ENCODE peak calls at places on chromosomes 2 and 18, in six cellular contexts. N is H9, X is IMR-90, Q is H1, G is neuronal stem cell, F is mesenchymal stem cell. H is an unnamed sample.
A peak's percentile ranks its signal among the peaks of the same experiment; 100 is the strongest.

GRCh38 chr2:46812381-46813024 is 103.1 kb downstream of the MCFD2 start:
- DNase-seq in N (no peak), X (peak; percentile 96), Q (no peak), G (no peak), F (no peak), H (no peak)

GRCh38 chr18:69880083-69880482 is 67.6 kb downstream of the CD226 start:
- DNase-seq in N (no peak), X (no peak), Q (no peak), G (no peak), F (no peak), H (no peak)

GRCh38 chr2:104849618-104850097 is 4.3 kb upstream of the POU3F3 start:
- DNase-seq in N (peak; percentile 63), X (peak; percentile 45), Q (peak; percentile 79), G (no peak), F (peak; percentile 29), H (peak; percentile 72)

GRCh38 chr2:226130192-226130591 is 669.4 kb downstream of the IRS1 start:
- DNase-seq in N (no peak), X (peak; percentile 34), Q (no peak), G (no peak), F (no peak), H (peak; percentile 43)

GRCh38 chr18:9066358-9066757 is 36.1 kb upstream of the NDUFV2 start:
- DNase-seq in N (no peak), X (no peak), Q (no peak), G (no peak), F (no peak), H (no peak)

GRCh38 chr2:2491964-2492363 is 160.9 kb upstream of the MYT1L start:
- DNase-seq in N (no peak), X (no peak), Q (no peak), G (no peak), F (no peak), H (no peak)

GRCh38 chr2:80075719-80076118 is 228.8 kb downstream of the LRRTM1 start:
- DNase-seq in N (no peak), X (no peak), Q (no peak), G (no peak), F (no peak), H (no peak)

GRCh38 chr2:226466589-226466988 is 333.0 kb downstream of the IRS1 start:
- DNase-seq in N (no peak), X (peak; percentile 48), Q (no peak), G (no peak), F (peak; percentile 68), H (peak; percentile 41)

GRCh38 chr18:596288-596881 is 403 bp upstream of the CLUL1 start:
- DNase-seq in N (peak; percentile 82), X (no peak), Q (peak; percentile 71), G (peak; percentile 37), F (no peak), H (peak; percentile 87)

GRCh38 chr2:30664761-30665358 is 142.4 kb downstream of the CAPN13 start:
- DNase-seq in N (peak; percentile 15), X (peak; percentile 97), Q (peak; percentile 14), G (no peak), F (peak; percentile 93), H (peak; percentile 74)
- H2BK5ac ChIP-seq in N (no peak overlapping the region), X (peak overlapping the region; percentile 99), Q (no peak overlapping the region), G (no peak overlapping the region), F (no peak overlapping the region), H (no peak overlapping the region)

GRCh38 chr18:35641467-35641866 is 59.9 kb downstream of the GALNT1 start:
- DNase-seq in N (no peak), X (no peak), Q (no peak), G (no peak), F (no peak), H (no peak)
- H2BK15ac ChIP-seq in N (no peak overlapping the region), X (no peak overlapping the region), Q (no peak overlapping the region), G (no peak overlapping the region), F (no peak overlapping the region), H (no peak overlapping the region)

GRCh38 chr2:20589975-20590703 is 60.8 kb downstream of the HS1BP3 start:
- DNase-seq in N (no peak), X (peak; percentile 35), Q (no peak), G (no peak), F (no peak), H (no peak)
- H2BK5ac ChIP-seq in N (no peak overlapping the region), X (peak overlapping the region; percentile 74), Q (no peak overlapping the region), G (no peak overlapping the region), F (no peak overlapping the region), H (no peak overlapping the region)

GRCh38 chr18:45828917-45829811 is 3.7 kb downstream of the SIGLEC15 start:
- DNase-seq in N (peak; percentile 58), X (no peak), Q (peak; percentile 49), G (no peak), F (no peak), H (peak; percentile 94)
- H2BK15ac ChIP-seq in N (no peak overlapping the region), X (peak overlapping the region; percentile 97), Q (peak overlapping the region; percentile 31), G (no peak overlapping the region), F (peak overlapping the region; percentile 62), H (no peak overlapping the region)

GRCh38 chr2:15745329-15745728 is 153.7 kb downstream of the DDX1 start:
- DNase-seq in N (no peak), X (no peak), Q (no peak), G (no peak), F (peak; percentile 12), H (no peak)

GRCh38 chr2:15744820-15745219 is 153.2 kb downstream of the DDX1 start:
- DNase-seq in N (no peak), X (no peak), Q (no peak), G (no peak), F (no peak), H (no peak)

GRCh38 chr2:15746354-15747171 is 154.9 kb downstream of the DDX1 start:
- DNase-seq in N (no peak), X (no peak), Q (no peak), G (no peak), F (no peak), H (no peak)

GRCh38 chr2:15747172-15747550 is 155.5 kb downstream of the DDX1 start:
- DNase-seq in N (no peak), X (no peak), Q (no peak), G (no peak), F (no peak), H (no peak)

DNA sequence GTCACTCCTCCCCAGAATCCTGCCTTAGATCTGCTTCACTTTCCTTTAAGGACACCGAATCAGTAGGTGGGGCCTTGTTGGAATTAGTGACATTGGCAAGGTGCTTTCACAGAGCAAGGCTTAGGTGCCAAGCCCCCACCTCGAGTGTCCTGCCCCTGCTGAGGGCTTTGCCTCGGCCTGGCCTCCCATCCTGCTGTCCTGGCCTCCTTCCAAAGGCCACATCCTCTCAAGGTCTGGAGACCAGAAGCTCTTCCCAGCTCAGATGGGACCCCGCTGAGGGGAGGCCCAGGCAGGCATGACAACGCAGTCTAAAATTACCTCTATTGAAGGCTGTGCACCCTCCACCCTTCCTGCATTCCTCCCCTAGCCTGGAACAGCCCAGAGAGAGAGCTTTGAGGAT is 154.2 kb downstream of the DDX1 start:
- DNase-seq in N (no peak), X (no peak), Q (no peak), G (no peak), F (no peak), H (no peak)
- H2BK5ac ChIP-seq in N (no peak overlapping the region), X (no peak overlapping the region), Q (no peak overlapping the region), G (no peak overlapping the region), F (peak overlapping the region; percentile 20), H (no peak overlapping the region)

DNA sequence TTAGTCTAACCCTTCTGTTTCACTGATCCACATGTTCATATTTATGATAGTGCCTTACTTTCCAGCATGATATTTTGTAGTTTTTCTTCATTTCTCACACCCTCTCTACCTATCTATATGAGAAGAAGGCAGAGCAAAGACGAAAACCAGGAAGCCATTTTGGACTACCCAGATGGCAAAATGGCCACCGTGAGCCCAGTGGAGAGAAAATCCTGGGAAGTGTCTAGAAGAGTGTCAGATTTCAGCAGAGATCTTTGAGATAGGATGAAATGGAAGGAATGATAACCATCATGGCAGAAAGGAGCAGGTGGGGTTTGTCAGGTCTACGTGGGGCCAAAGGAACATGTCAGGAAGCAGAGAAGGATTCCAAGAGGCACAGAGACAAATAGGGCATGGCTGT is 84.0 kb upstream of the MYCN start:
- DNase-seq in N (no peak), X (no peak), Q (no peak), G (no peak), F (no peak), H (no peak)
- H2BK15ac ChIP-seq in N (no peak overlapping the region), X (no peak overlapping the region), Q (no peak overlapping the region), G (no peak overlapping the region), F (no peak overlapping the region), H (no peak overlapping the region)

GRCh38 chr2:138430181-138430580 is 71.4 kb upstream of the SPOPL start:
- DNase-seq in N (no peak), X (no peak), Q (no peak), G (no peak), F (no peak), H (no peak)
- H2BK5ac ChIP-seq in N (no peak overlapping the region), X (no peak overlapping the region), Q (no peak overlapping the region), G (no peak overlapping the region), F (no peak overlapping the region), H (no peak overlapping the region)